ENCODE peak calls at places on chromosomes 13 and 19, in ten cellular contexts. S is type B pancreatic cell, B is brain microvascular endothelial cell, U is ELR, C is GM13977, R is mesendoderm, M is EL, G is NCI-H1092, E is progenitor cell of endocrine pancreas, W is erythroblast. F is an unnamed sample.

GRCh38 chr19:17323973-17324327 is 10.7 kb downstream of the ANO8 start:
- DNase-seq in C (peak), G (no peak), M (no peak), U (no peak), W (no peak), B (no peak), R (no peak), E (no peak), S (no peak), F (no peak)

GRCh38 chr19:11558881-11559828 is at the start of gene ELOF1:
- DNase-seq in U (peak), C (peak), B (peak), W (peak), S (peak), M (peak), G (peak), R (peak), E (peak), F (peak)

GRCh38 chr13:94351292-94352000 is 128.0 kb downstream of the DCT start:
- DNase-seq in U (peak), W (no peak), S (no peak), R (no peak), C (no peak), E (no peak), G (no peak), B (peak), M (peak), F (no peak)

GRCh38 chr13:20209937-20210336 is 17.2 kb upstream of the GJB2 start:
- DNase-seq in B (no peak), W (no peak), U (no peak), S (no peak), C (no peak), G (no peak), M (no peak), E (no peak), R (no peak), F (no peak)

GRCh38 chr13:100733261-100733660 is 58.7 kb upstream of the TMTC4 start:
- DNase-seq in S (no peak), M (no peak), E (no peak), R (no peak), G (no peak), W (no peak), U (no peak), C (no peak), B (no peak), F (no peak)

GRCh38 chr13:24459234-24459633 is 53.3 kb downstream of the PARP4 start:
- DNase-seq in R (no peak), W (no peak), G (no peak), M (peak), S (no peak), B (peak), U (peak), E (no peak), C (peak), F (no peak)

GRCh38 chr19:43634877-43635560 is 4.6 kb downstream of the CADM4 start:
- DNase-seq in U (no peak), E (no peak), W (no peak), S (no peak), B (peak), G (no peak), R (peak), C (no peak), M (peak), F (no peak)

GRCh38 chr13:86569119-86569518 is 769.9 kb upstream of the SLITRK6 start:
- DNase-seq in R (no peak), M (no peak), W (no peak), B (no peak), C (no peak), S (no peak), U (peak), E (no peak), G (no peak), F (no peak)

GRCh38 chr13:98517576-98518310 is 59.2 kb downstream of the STK24 start:
- DNase-seq in R (no peak), M (no peak), S (no peak), W (no peak), U (no peak), B (no peak), E (no peak), G (no peak), C (no peak), F (no peak)

GRCh38 chr19:51686171-51686570 is 7.0 kb upstream of the SPACA6 start:
- DNase-seq in R (no peak), M (no peak), E (no peak), G (no peak), U (no peak), S (no peak), B (peak), W (no peak), C (no peak), F (no peak)

GRCh38 chr19:16368385-16369305 is 44.0 kb downstream of the KLF2 start:
- DNase-seq in R (no peak), S (no peak), B (no peak), M (no peak), U (no peak), C (no peak), E (no peak), G (no peak), W (no peak), F (no peak)

GRCh38 chr13:76720416-76720815 is 165.8 kb downstream of the KCTD12 start:
- DNase-seq in S (no peak), M (no peak), G (no peak), C (no peak), U (no peak), B (no peak), E (no peak), R (no peak), W (no peak), F (no peak)

GRCh38 chr19:5292843-5293606 is 47.6 kb downstream of the PTPRS start:
- DNase-seq in C (peak), B (peak), G (peak), M (peak), E (peak), R (peak), U (peak), W (no peak), S (peak), F (no peak)

GRCh38 chr13:113671066-113672001 is 4.3 kb downstream of the GRK1 start:
- DNase-seq in S (peak), W (no peak), E (no peak), C (no peak), M (no peak), B (no peak), U (no peak), G (no peak), R (no peak), F (no peak)

GRCh38 chr19:35715981-35716734 is 1.6 kb upstream of the KMT2B start:
- DNase-seq in B (peak), C (no peak), U (no peak), G (no peak), S (no peak), W (no peak), R (no peak), M (no peak), E (peak), F (peak)

GRCh38 chr13:98422046-98422445 is 154.9 kb downstream of the STK24 start:
- DNase-seq in E (no peak), C (no peak), W (no peak), G (no peak), U (no peak), B (no peak), S (no peak), R (no peak), M (no peak), F (no peak)

GRCh38 chr19:5036733-5037681 is 68.1 kb downstream of the KDM4B start:
- DNase-seq in M (peak), U (peak), R (no peak), C (no peak), B (peak), G (peak), S (no peak), W (no peak), E (no peak), F (no peak)

GRCh38 chr13:108313382-108313781 is 43.9 kb downstream of the TNFSF13B start:
- DNase-seq in M (no peak), U (no peak), C (no peak), R (no peak), G (no peak), W (peak), S (no peak), B (no peak), E (no peak), F (no peak)

GRCh38 chr19:31348416-31349159 is 648 bp downstream of the TSHZ3 start:
- DNase-seq in C (no peak), S (no peak), M (peak), B (no peak), W (no peak), G (no peak), U (peak), R (peak), E (no peak), F (peak)

GRCh38 chr13:84994582-84994981 is 804.6 kb downstream of the SLITRK6 start:
- DNase-seq in S (no peak), E (no peak), G (no peak), W (no peak), R (no peak), C (no peak), B (no peak), M (peak), U (peak), F (no peak)

GRCh38 chr13:98998831-98999634 is 21.2 kb upstream of the DOCK9 start:
- DNase-seq in U (peak), B (no peak), R (no peak), G (no peak), C (no peak), W (no peak), S (no peak), M (peak), E (no peak), F (no peak)

GRCh38 chr19:41705393-41706174 is 2.8 kb upstream of the CEACAM5 start:
- DNase-seq in B (no peak), M (peak), C (no peak), R (peak), U (peak), S (peak), G (no peak), E (no peak), W (peak), F (no peak)

GRCh38 chr13:98486412-98486811 is 90.5 kb downstream of the STK24 start:
- DNase-seq in U (no peak), W (peak), C (no peak), R (no peak), E (no peak), M (no peak), G (no peak), B (no peak), S (no peak), F (no peak)

GRCh38 chr13:52738719-52739467 is 727 bp downstream of the CNMD start:
- DNase-seq in G (no peak), E (peak), W (peak), M (no peak), S (no peak), B (no peak), U (peak), R (peak), C (peak), F (no peak)

GRCh38 chr13:43291289-43292055 is 268.1 kb downstream of the DNAJC15 start:
- DNase-seq in E (no peak), R (no peak), U (no peak), G (no peak), M (no peak), S (no peak), B (no peak), C (no peak), W (no peak), F (no peak)

GRCh38 chr19:2199215-2199614 is 35.5 kb downstream of the DOT1L start:
- DNase-seq in U (no peak), G (no peak), M (no peak), B (no peak), E (no peak), R (peak), S (no peak), C (no peak), W (no peak), F (no peak)

GRCh38 chr13:47656651-47657050 is 344.4 kb downstream of the SUCLA2 start:
- DNase-seq in R (no peak), B (no peak), S (no peak), G (no peak), W (no peak), C (no peak), E (no peak), M (no peak), U (no peak), F (no peak)